ENCODE peak calls at places on chromosome 13, in seven cellular contexts. E is omental fat pad; F is stimulated activated CD8-positive, alpha-beta memory T cell treated with anti-CD3 and anti-CD28 coated beads, Interleukin-7, amount 100 ng/mL, for 48 hours; T is amygdala; K is EL; D is naive thymus-derived CD8-positive, alpha-beta T cell; J is T-helper 2 cell. W is an unnamed sample.

GRCh38 chr13:110245421-110245899 is 61.5 kb downstream of the COL4A1 start:
- DNase-seq in E (no peak), F (no peak), T (no peak), K (peak), D (no peak), J (no peak), W (no peak)

GRCh38 chr13:56752630-56753029 is 388.1 kb upstream of the PRR20A start:
- DNase-seq in E (no peak), F (no peak), T (no peak), K (no peak), D (no peak), J (no peak), W (no peak)

GRCh38 chr13:68173111-68173510 is 943.0 kb upstream of the PCDH9 start:
- DNase-seq in E (no peak), F (no peak), T (no peak), K (no peak), D (no peak), J (no peak), W (no peak)

GRCh38 chr13:102220681-102221228 is 181.1 kb downstream of the FGF14 start:
- DNase-seq in E (no peak), F (no peak), T (no peak), K (no peak), D (no peak), J (no peak), W (no peak)

GRCh38 chr13:22198656-22199217 is 527.9 kb downstream of the FGF9 start:
- DNase-seq in E (no peak), F (no peak), T (no peak), K (no peak), D (no peak), J (no peak), W (no peak)

GRCh38 chr13:99125335-99125915 is 75.2 kb upstream of the UBAC2 start:
- DNase-seq in E (no peak), F (no peak), T (no peak), K (no peak), D (no peak), J (no peak), W (no peak)

GRCh38 chr13:32746474-32746873 is 160.2 kb downstream of the PDS5B start:
- DNase-seq in E (no peak), F (no peak), T (no peak), K (no peak), D (no peak), J (peak), W (no peak)

GRCh38 chr13:105847532-105848295 is 687.7 kb downstream of the EFNB2 start:
- DNase-seq in E (no peak), F (no peak), T (no peak), K (no peak), D (no peak), J (no peak), W (no peak)

GRCh38 chr13:110304256-110304655 is 2.7 kb downstream of the COL4A1 start:
- DNase-seq in E (no peak), F (no peak), T (no peak), K (peak), D (no peak), J (no peak), W (no peak)

GRCh38 chr13:51412431-51412830 is 40.4 kb downstream of the INTS6 start:
- DNase-seq in E (no peak), F (no peak), T (no peak), K (no peak), D (no peak), J (no peak), W (no peak)

GRCh38 chr13:98200211-98200878 is 23.3 kb upstream of the RNF113B start:
- DNase-seq in E (no peak), F (no peak), T (no peak), K (no peak), D (no peak), J (no peak), W (no peak)

GRCh38 chr13:33410619-33411018 is 125.1 kb upstream of the STARD13 start:
- DNase-seq in E (no peak), F (no peak), T (no peak), K (no peak), D (no peak), J (no peak), W (no peak)

GRCh38 chr13:51966186-51966585 is 45.1 kb downstream of the ATP7B start:
- DNase-seq in E (no peak), F (no peak), T (no peak), K (no peak), D (no peak), J (no peak), W (no peak)

GRCh38 chr13:32384702-32385101 is 43.2 kb downstream of the N4BP2L1 start:
- DNase-seq in E (no peak), F (no peak), T (no peak), K (no peak), D (no peak), J (no peak), W (no peak)

GRCh38 chr13:94345374-94346195 is 133.9 kb downstream of the DCT start:
- DNase-seq in E (no peak), F (no peak), T (no peak), K (peak), D (no peak), J (peak), W (no peak)

GRCh38 chr13:39016789-39017188 is 21.1 kb downstream of the PROSER1 start:
- DNase-seq in E (no peak), F (no peak), T (no peak), K (peak), D (no peak), J (no peak), W (no peak)

GRCh38 chr13:96112936-96113335 is 23.0 kb downstream of the HS6ST3 start:
- DNase-seq in E (no peak), F (no peak), T (no peak), K (no peak), D (no peak), J (no peak), W (no peak)

GRCh38 chr13:98285317-98285716 is 108.2 kb upstream of the RNF113B start:
- DNase-seq in E (no peak), F (no peak), T (no peak), K (no peak), D (no peak), J (no peak), W (no peak)

GRCh38 chr13:33487575-33488243 is 202.2 kb upstream of the STARD13 start:
- DNase-seq in E (no peak), F (no peak), T (no peak), K (peak), D (no peak), J (no peak), W (no peak)

GRCh38 chr13:49443327-49443688 is 556 bp downstream of the CAB39L start:
- DNase-seq in E (no peak), F (no peak), T (peak), K (peak), D (no peak), J (no peak), W (no peak)

GRCh38 chr13:92842145-92842544 is 384.5 kb upstream of the GPC6 start:
- DNase-seq in E (no peak), F (no peak), T (no peak), K (peak), D (no peak), J (no peak), W (no peak)